ENCODE peak calls at places on chromosomes 12 and 14, in ten cellular contexts. O is adrenal gland, H is heart left ventricle, K is HFFc6, G is mammary epithelial cell, C is MCF 10A, Y is natural killer cell, B is Calu3, W is type B pancreatic cell, A is retinal pigment epithelial cell. P is an unnamed sample.

GRCh38 chr14:94054936-94055335 is 26.1 kb downstream of the DDX24 start:
- DNase-seq in O (peak), H (no peak), K (no peak), G (no peak), C (no peak), Y (no peak), B (no peak), W (no peak), A (no peak), P (no peak)

GRCh38 chr12:27511031-27511722 is 12.8 kb upstream of the PPFIBP1 start:
- DNase-seq in O (no peak), H (no peak), K (no peak), G (no peak), C (no peak), Y (no peak), B (no peak), W (no peak), A (no peak), P (no peak)

GRCh38 chr14:103492572-103492971 is 30.1 kb downstream of the CKB start:
- DNase-seq in O (peak), H (no peak), K (no peak), G (no peak), C (no peak), Y (no peak), B (no peak), W (no peak), A (no peak), P (no peak)

GRCh38 chr12:79881351-79881750 is 53.5 kb downstream of the PPP1R12A start:
- DNase-seq in O (no peak), H (no peak), K (no peak), G (no peak), C (no peak), Y (no peak), B (no peak), W (no peak), A (no peak), P (no peak)

GRCh38 chr12:68646484-68646883 is 35.8 kb downstream of the RAP1B start:
- DNase-seq in O (no peak), H (no peak), K (no peak), G (no peak), C (no peak), Y (no peak), B (no peak), W (no peak), A (no peak), P (no peak)

GRCh38 chr12:108899145-108899544 is 19.3 kb downstream of the DAO start:
- DNase-seq in O (no peak), H (no peak), K (no peak), G (no peak), C (no peak), Y (no peak), B (no peak), W (no peak), A (no peak), P (no peak)

GRCh38 chr12:52243264-52243773 is 10.3 kb downstream of the KRT7 start:
- DNase-seq in O (no peak), H (no peak), K (no peak), G (peak), C (peak), Y (no peak), B (peak), W (no peak), A (no peak), P (no peak)

GRCh38 chr12:45186762-45187161 is 29.1 kb upstream of the ANO6 start:
- DNase-seq in O (no peak), H (no peak), K (no peak), G (no peak), C (no peak), Y (no peak), B (no peak), W (no peak), A (no peak), P (no peak)

GRCh38 chr12:54217309-54217661 is 28.5 kb upstream of the SMUG1 start:
- DNase-seq in O (no peak), H (no peak), K (no peak), G (no peak), C (no peak), Y (no peak), B (no peak), W (no peak), A (no peak), P (no peak)
- TF ChIP-seq CTCF in O (no peak), H (no peak), K (peak), G (no peak), C (peak), Y (peak), B (peak), W (peak), A (no peak), P (no peak)

GRCh38 chr12:105330938-105331804 is 680 bp downstream of the C12orf75 start:
- DNase-seq in O (no peak), H (peak), K (peak), G (peak), C (peak), Y (no peak), B (peak), W (peak), A (no peak), P (no peak)
- TF ChIP-seq CTCF in O (no peak), H (no peak), K (no peak), G (peak), C (no peak), Y (no peak), B (no peak), W (peak), A (no peak), P (no peak)

GRCh38 chr12:120358412-120359158 is 10.4 kb downstream of the MSI1 start:
- DNase-seq in O (no peak), H (no peak), K (no peak), G (no peak), C (no peak), Y (no peak), B (no peak), W (no peak), A (no peak), P (no peak)
- TF ChIP-seq CTCF in O (no peak), H (no peak), K (no peak), G (no peak), C (no peak), Y (no peak), B (no peak), W (peak), A (peak), P (no peak)

GRCh38 chr12:106246891-106247730 is 709 bp downstream of the CKAP4 start:
- DNase-seq in O (peak), H (peak), K (peak), G (peak), C (peak), Y (peak), B (peak), W (no peak), A (no peak), P (peak)
- TF ChIP-seq CTCF in O (no peak), H (no peak), K (no peak), G (no peak), C (no peak), Y (no peak), B (no peak), W (no peak), A (no peak), P (no peak)

GRCh38 chr12:104109446-104110271 is 28.4 kb downstream of the NFYB start:
- DNase-seq in O (no peak), H (no peak), K (no peak), G (no peak), C (no peak), Y (no peak), B (no peak), W (no peak), A (no peak), P (no peak)
- TF ChIP-seq CTCF in O (no peak), H (no peak), K (peak), G (no peak), C (no peak), Y (peak), B (no peak), W (peak), A (no peak), P (no peak)

GRCh38 chr12:76085159-76085868 is 829 bp upstream of the NAP1L1 start:
- DNase-seq in O (no peak), H (no peak), K (peak), G (peak), C (no peak), Y (no peak), B (no peak), W (no peak), A (no peak), P (no peak)
- TF ChIP-seq CTCF in O (peak), H (no peak), K (peak), G (peak), C (no peak), Y (no peak), B (peak), W (no peak), A (peak), P (no peak)

GRCh38 chr12:78470354-78471195 is 394.0 kb upstream of the SYT1 start:
- DNase-seq in O (peak), H (no peak), K (peak), G (peak), C (peak), Y (no peak), B (peak), W (no peak), A (no peak), P (no peak)
- TF ChIP-seq CTCF in O (peak), H (no peak), K (peak), G (peak), C (peak), Y (no peak), B (peak), W (peak), A (peak), P (no peak)